ENCODE peak calls at places on chromosomes 11 and 22, in eight cellular contexts. One of them, this sample, is unnamed.

GRCh38 chr11:115458877-115459276 is 45.3 kb downstream of the CADM1 start:
- DNase-seq in activated naive CD4-positive, alpha-beta T cell treated with anti-CD3 and anti-CD28 coated beads, Interleukin-2, amount 10 ng/mL, durations not matched to agents 7 days and 5 days: no peak
- DNase-seq in T-helper 2 cell: no peak
- DNase-seq in NCI-H1105 treated with DMSO at 0.1 percent for 48 hours: peak; percentile 88
- DNase-seq in upper lobe of right lung: no peak
- DNase-seq in fibroblast of the aortic adventitia: no peak
- DNase-seq in fibroblast of the conjunctiva: no peak
- DNase-seq in naive thymus-derived CD4-positive, alpha-beta T cell: no peak
- DNase-seq in this sample: no peak

GRCh38 chr22:22942511-22943329 is 55.1 kb downstream of the IGLL5 start:
- DNase-seq in activated naive CD4-positive, alpha-beta T cell treated with anti-CD3 and anti-CD28 coated beads, Interleukin-2, amount 10 ng/mL, durations not matched to agents 7 days and 5 days: peak; percentile 89
- DNase-seq in T-helper 2 cell: peak; percentile 36
- DNase-seq in NCI-H1105 treated with DMSO at 0.1 percent for 48 hours: peak; percentile 35
- DNase-seq in upper lobe of right lung: peak; percentile 67
- DNase-seq in fibroblast of the aortic adventitia: peak; percentile 68
- DNase-seq in fibroblast of the conjunctiva: peak; percentile 18
- DNase-seq in naive thymus-derived CD4-positive, alpha-beta T cell: peak; percentile 60
- DNase-seq in this sample: peak; percentile 71

GRCh38 chr11:125892071-125892470 is 4.6 kb downstream of the HYLS1 start:
- DNase-seq in activated naive CD4-positive, alpha-beta T cell treated with anti-CD3 and anti-CD28 coated beads, Interleukin-2, amount 10 ng/mL, durations not matched to agents 7 days and 5 days: no peak
- DNase-seq in T-helper 2 cell: no peak
- DNase-seq in NCI-H1105 treated with DMSO at 0.1 percent for 48 hours: no peak
- DNase-seq in upper lobe of right lung: no peak
- DNase-seq in fibroblast of the aortic adventitia: peak; percentile 27
- DNase-seq in fibroblast of the conjunctiva: no peak
- DNase-seq in naive thymus-derived CD4-positive, alpha-beta T cell: no peak
- DNase-seq in this sample: no peak

GRCh38 chr11:116343270-116343669 is 429.5 kb downstream of the BUD13 start:
- DNase-seq in activated naive CD4-positive, alpha-beta T cell treated with anti-CD3 and anti-CD28 coated beads, Interleukin-2, amount 10 ng/mL, durations not matched to agents 7 days and 5 days: no peak
- DNase-seq in T-helper 2 cell: no peak
- DNase-seq in NCI-H1105 treated with DMSO at 0.1 percent for 48 hours: no peak
- DNase-seq in upper lobe of right lung: no peak
- DNase-seq in fibroblast of the aortic adventitia: no peak
- DNase-seq in fibroblast of the conjunctiva: no peak
- DNase-seq in naive thymus-derived CD4-positive, alpha-beta T cell: no peak
- DNase-seq in this sample: no peak

GRCh38 chr11:92916299-92916698 is 53.2 kb upstream of the MTNR1B start:
- DNase-seq in activated naive CD4-positive, alpha-beta T cell treated with anti-CD3 and anti-CD28 coated beads, Interleukin-2, amount 10 ng/mL, durations not matched to agents 7 days and 5 days: no peak
- DNase-seq in T-helper 2 cell: no peak
- DNase-seq in NCI-H1105 treated with DMSO at 0.1 percent for 48 hours: no peak
- DNase-seq in upper lobe of right lung: no peak
- DNase-seq in fibroblast of the aortic adventitia: no peak
- DNase-seq in fibroblast of the conjunctiva: no peak
- DNase-seq in naive thymus-derived CD4-positive, alpha-beta T cell: no peak
- DNase-seq in this sample: no peak

GRCh38 chr11:88552377-88553029 is 215.0 kb upstream of the CTSC start:
- DNase-seq in activated naive CD4-positive, alpha-beta T cell treated with anti-CD3 and anti-CD28 coated beads, Interleukin-2, amount 10 ng/mL, durations not matched to agents 7 days and 5 days: peak; percentile 73
- DNase-seq in T-helper 2 cell: no peak
- DNase-seq in NCI-H1105 treated with DMSO at 0.1 percent for 48 hours: peak; percentile 24
- DNase-seq in upper lobe of right lung: peak; percentile 66
- DNase-seq in fibroblast of the aortic adventitia: peak; percentile 53
- DNase-seq in fibroblast of the conjunctiva: no peak
- DNase-seq in naive thymus-derived CD4-positive, alpha-beta T cell: peak; percentile 41
- DNase-seq in this sample: peak; percentile 66

GRCh38 chr22:25023879-25024278 is 71.4 kb downstream of the KIAA1671 start:
- DNase-seq in activated naive CD4-positive, alpha-beta T cell treated with anti-CD3 and anti-CD28 coated beads, Interleukin-2, amount 10 ng/mL, durations not matched to agents 7 days and 5 days: no peak
- DNase-seq in T-helper 2 cell: no peak
- DNase-seq in NCI-H1105 treated with DMSO at 0.1 percent for 48 hours: no peak
- DNase-seq in upper lobe of right lung: no peak
- DNase-seq in fibroblast of the aortic adventitia: no peak
- DNase-seq in fibroblast of the conjunctiva: no peak
- DNase-seq in naive thymus-derived CD4-positive, alpha-beta T cell: no peak
- DNase-seq in this sample: no peak

GRCh38 chr11:118918686-118919280 is 6.9 kb downstream of the BCL9L start:
- DNase-seq in activated naive CD4-positive, alpha-beta T cell treated with anti-CD3 and anti-CD28 coated beads, Interleukin-2, amount 10 ng/mL, durations not matched to agents 7 days and 5 days: peak; percentile 52
- DNase-seq in T-helper 2 cell: no peak
- DNase-seq in NCI-H1105 treated with DMSO at 0.1 percent for 48 hours: peak; percentile 55
- DNase-seq in upper lobe of right lung: no peak
- DNase-seq in fibroblast of the aortic adventitia: peak; percentile 25
- DNase-seq in fibroblast of the conjunctiva: no peak
- DNase-seq in naive thymus-derived CD4-positive, alpha-beta T cell: no peak
- DNase-seq in this sample: peak; percentile 69

GRCh38 chr11:330307-330693 is 9.6 kb upstream of the IFITM3 start:
- DNase-seq in activated naive CD4-positive, alpha-beta T cell treated with anti-CD3 and anti-CD28 coated beads, Interleukin-2, amount 10 ng/mL, durations not matched to agents 7 days and 5 days: no peak
- DNase-seq in T-helper 2 cell: no peak
- DNase-seq in NCI-H1105 treated with DMSO at 0.1 percent for 48 hours: no peak
- DNase-seq in upper lobe of right lung: peak; percentile 60
- DNase-seq in fibroblast of the aortic adventitia: no peak
- DNase-seq in fibroblast of the conjunctiva: no peak
- DNase-seq in naive thymus-derived CD4-positive, alpha-beta T cell: no peak
- DNase-seq in this sample: no peak

GRCh38 chr22:25223269-25223850 is 3.9 kb downstream of the CRYBB2 start:
- DNase-seq in activated naive CD4-positive, alpha-beta T cell treated with anti-CD3 and anti-CD28 coated beads, Interleukin-2, amount 10 ng/mL, durations not matched to agents 7 days and 5 days: no peak
- DNase-seq in T-helper 2 cell: no peak
- DNase-seq in NCI-H1105 treated with DMSO at 0.1 percent for 48 hours: peak; percentile 3
- DNase-seq in upper lobe of right lung: no peak
- DNase-seq in fibroblast of the aortic adventitia: no peak
- DNase-seq in fibroblast of the conjunctiva: no peak
- DNase-seq in naive thymus-derived CD4-positive, alpha-beta T cell: no peak
- DNase-seq in this sample: no peak

GRCh38 chr11:47943721-47944554 is 36.4 kb upstream of the PTPRJ start:
- DNase-seq in activated naive CD4-positive, alpha-beta T cell treated with anti-CD3 and anti-CD28 coated beads, Interleukin-2, amount 10 ng/mL, durations not matched to agents 7 days and 5 days: no peak
- DNase-seq in T-helper 2 cell: no peak
- DNase-seq in NCI-H1105 treated with DMSO at 0.1 percent for 48 hours: no peak
- DNase-seq in upper lobe of right lung: peak; percentile 74
- DNase-seq in fibroblast of the aortic adventitia: no peak
- DNase-seq in fibroblast of the conjunctiva: no peak
- DNase-seq in naive thymus-derived CD4-positive, alpha-beta T cell: no peak
- DNase-seq in this sample: no peak

GRCh38 chr11:105181521-105181920 is 42.0 kb upstream of the CARD18 start:
- DNase-seq in activated naive CD4-positive, alpha-beta T cell treated with anti-CD3 and anti-CD28 coated beads, Interleukin-2, amount 10 ng/mL, durations not matched to agents 7 days and 5 days: no peak
- DNase-seq in T-helper 2 cell: no peak
- DNase-seq in NCI-H1105 treated with DMSO at 0.1 percent for 48 hours: no peak
- DNase-seq in upper lobe of right lung: no peak
- DNase-seq in fibroblast of the aortic adventitia: peak; percentile 50
- DNase-seq in fibroblast of the conjunctiva: peak; percentile 12
- DNase-seq in naive thymus-derived CD4-positive, alpha-beta T cell: no peak
- DNase-seq in this sample: peak; percentile 83

GRCh38 chr11:112223125-112223524 is 3.1 kb upstream of the PTS start:
- DNase-seq in activated naive CD4-positive, alpha-beta T cell treated with anti-CD3 and anti-CD28 coated beads, Interleukin-2, amount 10 ng/mL, durations not matched to agents 7 days and 5 days: no peak
- DNase-seq in T-helper 2 cell: no peak
- DNase-seq in NCI-H1105 treated with DMSO at 0.1 percent for 48 hours: no peak
- DNase-seq in upper lobe of right lung: no peak
- DNase-seq in fibroblast of the aortic adventitia: peak; percentile 28
- DNase-seq in fibroblast of the conjunctiva: no peak
- DNase-seq in naive thymus-derived CD4-positive, alpha-beta T cell: no peak
- DNase-seq in this sample: no peak

GRCh38 chr22:19927696-19928095 is 13.9 kb upstream of the COMT start:
- DNase-seq in activated naive CD4-positive, alpha-beta T cell treated with anti-CD3 and anti-CD28 coated beads, Interleukin-2, amount 10 ng/mL, durations not matched to agents 7 days and 5 days: no peak
- DNase-seq in T-helper 2 cell: no peak
- DNase-seq in NCI-H1105 treated with DMSO at 0.1 percent for 48 hours: no peak
- DNase-seq in upper lobe of right lung: no peak
- DNase-seq in fibroblast of the aortic adventitia: no peak
- DNase-seq in fibroblast of the conjunctiva: no peak
- DNase-seq in naive thymus-derived CD4-positive, alpha-beta T cell: no peak
- DNase-seq in this sample: no peak

GRCh38 chr11:117440258-117440657 is 112.6 kb downstream of the CEP164 start:
- DNase-seq in activated naive CD4-positive, alpha-beta T cell treated with anti-CD3 and anti-CD28 coated beads, Interleukin-2, amount 10 ng/mL, durations not matched to agents 7 days and 5 days: no peak
- DNase-seq in T-helper 2 cell: no peak
- DNase-seq in NCI-H1105 treated with DMSO at 0.1 percent for 48 hours: no peak
- DNase-seq in upper lobe of right lung: no peak
- DNase-seq in fibroblast of the aortic adventitia: no peak
- DNase-seq in fibroblast of the conjunctiva: no peak
- DNase-seq in naive thymus-derived CD4-positive, alpha-beta T cell: no peak
- DNase-seq in this sample: no peak

GRCh38 chr11:99693941-99694492 is 673.3 kb downstream of the CNTN5 start:
- DNase-seq in activated naive CD4-positive, alpha-beta T cell treated with anti-CD3 and anti-CD28 coated beads, Interleukin-2, amount 10 ng/mL, durations not matched to agents 7 days and 5 days: no peak
- DNase-seq in T-helper 2 cell: no peak
- DNase-seq in NCI-H1105 treated with DMSO at 0.1 percent for 48 hours: peak; percentile 90
- DNase-seq in upper lobe of right lung: no peak
- DNase-seq in fibroblast of the aortic adventitia: peak; percentile 25
- DNase-seq in fibroblast of the conjunctiva: peak; percentile 79
- DNase-seq in naive thymus-derived CD4-positive, alpha-beta T cell: no peak
- DNase-seq in this sample: peak; percentile 91

GRCh38 chr11:38089728-38090127 is 1491.7 kb upstream of the RAG2 start:
- DNase-seq in activated naive CD4-positive, alpha-beta T cell treated with anti-CD3 and anti-CD28 coated beads, Interleukin-2, amount 10 ng/mL, durations not matched to agents 7 days and 5 days: no peak
- DNase-seq in T-helper 2 cell: no peak
- DNase-seq in NCI-H1105 treated with DMSO at 0.1 percent for 48 hours: no peak
- DNase-seq in upper lobe of right lung: no peak
- DNase-seq in fibroblast of the aortic adventitia: peak; percentile 17
- DNase-seq in fibroblast of the conjunctiva: no peak
- DNase-seq in naive thymus-derived CD4-positive, alpha-beta T cell: no peak
- DNase-seq in this sample: peak; percentile 79

GRCh38 chr11:66287256-66288137 is 1.4 kb downstream of the YIF1A start:
- DNase-seq in activated naive CD4-positive, alpha-beta T cell treated with anti-CD3 and anti-CD28 coated beads, Interleukin-2, amount 10 ng/mL, durations not matched to agents 7 days and 5 days: no peak
- DNase-seq in T-helper 2 cell: no peak
- DNase-seq in NCI-H1105 treated with DMSO at 0.1 percent for 48 hours: no peak
- DNase-seq in upper lobe of right lung: no peak
- DNase-seq in fibroblast of the aortic adventitia: no peak
- DNase-seq in fibroblast of the conjunctiva: no peak
- DNase-seq in naive thymus-derived CD4-positive, alpha-beta T cell: no peak
- DNase-seq in this sample: no peak

GRCh38 chr22:26887916-26888315 is 230.5 kb downstream of the MIAT start:
- DNase-seq in activated naive CD4-positive, alpha-beta T cell treated with anti-CD3 and anti-CD28 coated beads, Interleukin-2, amount 10 ng/mL, durations not matched to agents 7 days and 5 days: no peak
- DNase-seq in T-helper 2 cell: no peak
- DNase-seq in NCI-H1105 treated with DMSO at 0.1 percent for 48 hours: no peak
- DNase-seq in upper lobe of right lung: no peak
- DNase-seq in fibroblast of the aortic adventitia: no peak
- DNase-seq in fibroblast of the conjunctiva: no peak
- DNase-seq in naive thymus-derived CD4-positive, alpha-beta T cell: no peak
- DNase-seq in this sample: no peak

GRCh38 chr22:21569459-21570161 is 2.1 kb downstream of the UBE2L3 start:
- DNase-seq in activated naive CD4-positive, alpha-beta T cell treated with anti-CD3 and anti-CD28 coated beads, Interleukin-2, amount 10 ng/mL, durations not matched to agents 7 days and 5 days: no peak
- DNase-seq in T-helper 2 cell: no peak
- DNase-seq in NCI-H1105 treated with DMSO at 0.1 percent for 48 hours: no peak
- DNase-seq in upper lobe of right lung: no peak
- DNase-seq in fibroblast of the aortic adventitia: no peak
- DNase-seq in fibroblast of the conjunctiva: no peak
- DNase-seq in naive thymus-derived CD4-positive, alpha-beta T cell: no peak
- DNase-seq in this sample: no peak

GRCh38 chr11:75597636-75598035 is 35.6 kb downstream of the SERPINH1 start:
- DNase-seq in activated naive CD4-positive, alpha-beta T cell treated with anti-CD3 and anti-CD28 coated beads, Interleukin-2, amount 10 ng/mL, durations not matched to agents 7 days and 5 days: peak; percentile 29
- DNase-seq in T-helper 2 cell: no peak
- DNase-seq in NCI-H1105 treated with DMSO at 0.1 percent for 48 hours: peak; percentile 69
- DNase-seq in upper lobe of right lung: no peak
- DNase-seq in fibroblast of the aortic adventitia: peak; percentile 18
- DNase-seq in fibroblast of the conjunctiva: no peak
- DNase-seq in naive thymus-derived CD4-positive, alpha-beta T cell: no peak
- DNase-seq in this sample: peak; percentile 44

GRCh38 chr11:134644489-134645456 is 232.7 kb upstream of the B3GAT1 start:
- DNase-seq in activated naive CD4-positive, alpha-beta T cell treated with anti-CD3 and anti-CD28 coated beads, Interleukin-2, amount 10 ng/mL, durations not matched to agents 7 days and 5 days: no peak
- DNase-seq in T-helper 2 cell: no peak
- DNase-seq in NCI-H1105 treated with DMSO at 0.1 percent for 48 hours: no peak
- DNase-seq in upper lobe of right lung: no peak
- DNase-seq in fibroblast of the aortic adventitia: no peak
- DNase-seq in fibroblast of the conjunctiva: no peak
- DNase-seq in naive thymus-derived CD4-positive, alpha-beta T cell: no peak
- DNase-seq in this sample: no peak

GRCh38 chr22:17974087-17974486 is 50.3 kb downstream of the MICAL3 start:
- DNase-seq in activated naive CD4-positive, alpha-beta T cell treated with anti-CD3 and anti-CD28 coated beads, Interleukin-2, amount 10 ng/mL, durations not matched to agents 7 days and 5 days: no peak
- DNase-seq in T-helper 2 cell: no peak
- DNase-seq in NCI-H1105 treated with DMSO at 0.1 percent for 48 hours: no peak
- DNase-seq in upper lobe of right lung: no peak
- DNase-seq in fibroblast of the aortic adventitia: no peak
- DNase-seq in fibroblast of the conjunctiva: no peak
- DNase-seq in naive thymus-derived CD4-positive, alpha-beta T cell: no peak
- DNase-seq in this sample: peak; percentile 48

GRCh38 chr11:65941720-65942310 is 3.5 kb upstream of the TSGA10IP start:
- DNase-seq in activated naive CD4-positive, alpha-beta T cell treated with anti-CD3 and anti-CD28 coated beads, Interleukin-2, amount 10 ng/mL, durations not matched to agents 7 days and 5 days: no peak
- DNase-seq in T-helper 2 cell: no peak
- DNase-seq in NCI-H1105 treated with DMSO at 0.1 percent for 48 hours: no peak
- DNase-seq in upper lobe of right lung: no peak
- DNase-seq in fibroblast of the aortic adventitia: no peak
- DNase-seq in fibroblast of the conjunctiva: no peak
- DNase-seq in naive thymus-derived CD4-positive, alpha-beta T cell: no peak
- DNase-seq in this sample: no peak

GRCh38 chr11:46712874-46713576 is 6.0 kb upstream of the F2 start:
- DNase-seq in activated naive CD4-positive, alpha-beta T cell treated with anti-CD3 and anti-CD28 coated beads, Interleukin-2, amount 10 ng/mL, durations not matched to agents 7 days and 5 days: no peak
- DNase-seq in T-helper 2 cell: no peak
- DNase-seq in NCI-H1105 treated with DMSO at 0.1 percent for 48 hours: no peak
- DNase-seq in upper lobe of right lung: no peak
- DNase-seq in fibroblast of the aortic adventitia: no peak
- DNase-seq in fibroblast of the conjunctiva: no peak
- DNase-seq in naive thymus-derived CD4-positive, alpha-beta T cell: no peak
- DNase-seq in this sample: no peak

GRCh38 chr11:83008581-83008923 is 63.1 kb downstream of the RAB30 start:
- DNase-seq in activated naive CD4-positive, alpha-beta T cell treated with anti-CD3 and anti-CD28 coated beads, Interleukin-2, amount 10 ng/mL, durations not matched to agents 7 days and 5 days: no peak
- DNase-seq in T-helper 2 cell: no peak
- DNase-seq in NCI-H1105 treated with DMSO at 0.1 percent for 48 hours: no peak
- DNase-seq in upper lobe of right lung: no peak
- DNase-seq in fibroblast of the aortic adventitia: peak; percentile 47
- DNase-seq in fibroblast of the conjunctiva: no peak
- DNase-seq in naive thymus-derived CD4-positive, alpha-beta T cell: no peak
- DNase-seq in this sample: peak; percentile 25

GRCh38 chr11:57546869-57547518 is 9.6 kb downstream of the SMTNL1 start:
- DNase-seq in activated naive CD4-positive, alpha-beta T cell treated with anti-CD3 and anti-CD28 coated beads, Interleukin-2, amount 10 ng/mL, durations not matched to agents 7 days and 5 days: no peak
- DNase-seq in T-helper 2 cell: no peak
- DNase-seq in NCI-H1105 treated with DMSO at 0.1 percent for 48 hours: no peak
- DNase-seq in upper lobe of right lung: peak; percentile 20
- DNase-seq in fibroblast of the aortic adventitia: no peak
- DNase-seq in fibroblast of the conjunctiva: no peak
- DNase-seq in naive thymus-derived CD4-positive, alpha-beta T cell: no peak
- DNase-seq in this sample: peak; percentile 41

GRCh38 chr22:35894937-35895708 is 133.5 kb downstream of the RBFOX2 start:
- DNase-seq in activated naive CD4-positive, alpha-beta T cell treated with anti-CD3 and anti-CD28 coated beads, Interleukin-2, amount 10 ng/mL, durations not matched to agents 7 days and 5 days: no peak
- DNase-seq in T-helper 2 cell: peak; percentile 32
- DNase-seq in NCI-H1105 treated with DMSO at 0.1 percent for 48 hours: no peak
- DNase-seq in upper lobe of right lung: no peak
- DNase-seq in fibroblast of the aortic adventitia: peak; percentile 91
- DNase-seq in fibroblast of the conjunctiva: peak; percentile 87
- DNase-seq in naive thymus-derived CD4-positive, alpha-beta T cell: no peak
- DNase-seq in this sample: peak; percentile 85

GRCh38 chr22:29885610-29886009 is 2.6 kb downstream of the MTMR3 start:
- DNase-seq in activated naive CD4-positive, alpha-beta T cell treated with anti-CD3 and anti-CD28 coated beads, Interleukin-2, amount 10 ng/mL, durations not matched to agents 7 days and 5 days: no peak
- DNase-seq in T-helper 2 cell: no peak
- DNase-seq in NCI-H1105 treated with DMSO at 0.1 percent for 48 hours: no peak
- DNase-seq in upper lobe of right lung: no peak
- DNase-seq in fibroblast of the aortic adventitia: no peak
- DNase-seq in fibroblast of the conjunctiva: no peak
- DNase-seq in naive thymus-derived CD4-positive, alpha-beta T cell: no peak
- DNase-seq in this sample: no peak

GRCh38 chr11:26765323-26765722 is 43.5 kb upstream of the SLC5A12 start:
- DNase-seq in activated naive CD4-positive, alpha-beta T cell treated with anti-CD3 and anti-CD28 coated beads, Interleukin-2, amount 10 ng/mL, durations not matched to agents 7 days and 5 days: no peak
- DNase-seq in T-helper 2 cell: no peak
- DNase-seq in NCI-H1105 treated with DMSO at 0.1 percent for 48 hours: no peak
- DNase-seq in upper lobe of right lung: no peak
- DNase-seq in fibroblast of the aortic adventitia: no peak
- DNase-seq in fibroblast of the conjunctiva: no peak
- DNase-seq in naive thymus-derived CD4-positive, alpha-beta T cell: no peak
- DNase-seq in this sample: no peak

GRCh38 chr11:81989093-81989492 is 744.6 kb downstream of the FAM181B start:
- DNase-seq in activated naive CD4-positive, alpha-beta T cell treated with anti-CD3 and anti-CD28 coated beads, Interleukin-2, amount 10 ng/mL, durations not matched to agents 7 days and 5 days: no peak
- DNase-seq in T-helper 2 cell: no peak
- DNase-seq in NCI-H1105 treated with DMSO at 0.1 percent for 48 hours: no peak
- DNase-seq in upper lobe of right lung: no peak
- DNase-seq in fibroblast of the aortic adventitia: peak; percentile 32
- DNase-seq in fibroblast of the conjunctiva: no peak
- DNase-seq in naive thymus-derived CD4-positive, alpha-beta T cell: no peak
- DNase-seq in this sample: no peak

GRCh38 chr11:118241191-118242098 is 10.7 kb downstream of the MPZL3 start:
- DNase-seq in activated naive CD4-positive, alpha-beta T cell treated with anti-CD3 and anti-CD28 coated beads, Interleukin-2, amount 10 ng/mL, durations not matched to agents 7 days and 5 days: peak; percentile 66
- DNase-seq in T-helper 2 cell: peak; percentile 75
- DNase-seq in NCI-H1105 treated with DMSO at 0.1 percent for 48 hours: no peak
- DNase-seq in upper lobe of right lung: no peak
- DNase-seq in fibroblast of the aortic adventitia: peak; percentile 63
- DNase-seq in fibroblast of the conjunctiva: no peak
- DNase-seq in naive thymus-derived CD4-positive, alpha-beta T cell: peak; percentile 48
- DNase-seq in this sample: peak; percentile 29

GRCh38 chr11:9803685-9804413 is 140.0 kb downstream of the SWAP70 start:
- DNase-seq in activated naive CD4-positive, alpha-beta T cell treated with anti-CD3 and anti-CD28 coated beads, Interleukin-2, amount 10 ng/mL, durations not matched to agents 7 days and 5 days: no peak
- DNase-seq in T-helper 2 cell: no peak
- DNase-seq in NCI-H1105 treated with DMSO at 0.1 percent for 48 hours: no peak
- DNase-seq in upper lobe of right lung: no peak
- DNase-seq in fibroblast of the aortic adventitia: peak; percentile 65
- DNase-seq in fibroblast of the conjunctiva: no peak
- DNase-seq in naive thymus-derived CD4-positive, alpha-beta T cell: no peak
- DNase-seq in this sample: peak; percentile 11

GRCh38 chr11:6650980-6651379 is 4.6 kb downstream of the DCHS1 start:
- DNase-seq in activated naive CD4-positive, alpha-beta T cell treated with anti-CD3 and anti-CD28 coated beads, Interleukin-2, amount 10 ng/mL, durations not matched to agents 7 days and 5 days: no peak
- DNase-seq in T-helper 2 cell: no peak
- DNase-seq in NCI-H1105 treated with DMSO at 0.1 percent for 48 hours: no peak
- DNase-seq in upper lobe of right lung: no peak
- DNase-seq in fibroblast of the aortic adventitia: peak; percentile 37
- DNase-seq in fibroblast of the conjunctiva: no peak
- DNase-seq in naive thymus-derived CD4-positive, alpha-beta T cell: no peak
- DNase-seq in this sample: no peak

This sample was measured in fibroblast of pulmonary artery.